ENCODE peak calls at places on chromosomes 2 and 18, in nine cellular contexts. Y is AG04450; V is Daoy; I is astrocyte; L is effector CD4-positive, alpha-beta T cell; C is GM13977; B is DMS 273 treated with DMSO at 0.1 percent for 48 hours; H is iris pigment epithelial cell; X is heart right ventricle. N is an unnamed sample.

GRCh38 chr2:133123912-133124311 is 444.4 kb downstream of the NCKAP5 start:
- DNase-seq in Y (no peak), V (no peak), I (no peak), L (no peak), C (no peak), B (no peak), H (no peak), X (no peak), N (no peak)

GRCh38 chr2:136909777-136910176 is 144.4 kb downstream of the THSD7B start:
- DNase-seq in Y (no peak), V (no peak), I (no peak), L (no peak), C (no peak), B (no peak), H (no peak), X (no peak), N (no peak)

GRCh38 chr2:98519156-98519555 is 74.5 kb downstream of the INPP4A start:
- DNase-seq in Y (no peak), V (no peak), I (peak; percentile 40), L (no peak), C (no peak), B (no peak), H (peak; percentile 51), X (no peak), N (no peak)

GRCh38 chr18:60452424-60452823 is 79.8 kb upstream of the MC4R start:
- DNase-seq in Y (no peak), V (no peak), I (peak; percentile 74), L (no peak), C (no peak), B (no peak), H (peak; percentile 11), X (no peak), N (peak; percentile 10)

GRCh38 chr2:26284132-26284531 is 39.4 kb downstream of the HADHB start:
- DNase-seq in Y (no peak), V (peak; percentile 47), I (peak; percentile 57), L (no peak), C (no peak), B (no peak), H (peak; percentile 72), X (no peak), N (no peak)

GRCh38 chr2:217790195-217790594 is 212.6 kb downstream of the TNS1 start:
- DNase-seq in Y (no peak), V (no peak), I (no peak), L (no peak), C (peak; percentile 37), B (no peak), H (peak; percentile 22), X (no peak), N (peak; percentile 51)

GRCh38 chr2:32711219-32711618 is 83.4 kb downstream of the TTC27 start:
- DNase-seq in Y (peak; percentile 53), V (peak; percentile 6), I (peak; percentile 89), L (no peak), C (no peak), B (no peak), H (peak; percentile 93), X (peak; percentile 22), N (peak; percentile 94)

GRCh38 chr2:64537991-64538390 is 13.9 kb downstream of the AFTPH start:
- DNase-seq in Y (no peak), V (no peak), I (peak; percentile 27), L (no peak), C (no peak), B (no peak), H (peak; percentile 72), X (no peak), N (peak; percentile 33)

GRCh38 chr2:112773091-112773490 is 8.7 kb upstream of the CKAP2L start:
- DNase-seq in Y (no peak), V (no peak), I (no peak), L (no peak), C (no peak), B (no peak), H (no peak), X (no peak), N (no peak)

GRCh38 chr18:51257150-51257549 is 59.7 kb upstream of the MEX3C start:
- DNase-seq in Y (no peak), V (no peak), I (no peak), L (no peak), C (no peak), B (no peak), H (no peak), X (no peak), N (no peak)

GRCh38 chr2:20157606-20157970 is 67.3 kb downstream of the SDC1 start:
- DNase-seq in Y (no peak), V (no peak), I (peak; percentile 25), L (no peak), C (no peak), B (no peak), H (peak; percentile 22), X (no peak), N (no peak)

GRCh38 chr2:3503483-3503882 is 15.8 kb downstream of the ADI1 start:
- DNase-seq in Y (no peak), V (no peak), I (no peak), L (no peak), C (no peak), B (no peak), H (no peak), X (no peak), N (no peak)